ENCODE peak calls at places on chromosomes 5 and 9, in five cellular contexts. F is H9, H is trophoblast cell, O is mesenchymal stem cell, D is H1. Q is an unnamed sample.

GRCh38 chr9:89888233-89888632 is 283.4 kb downstream of the GADD45G start:
- DNase-seq in H (no peak), D (no peak), F (peak; percentile 13), O (no peak), Q (no peak)

GRCh38 chr5:124902097-124902821 is 155.8 kb upstream of the ZNF608 start:
- DNase-seq in H (no peak), O (peak; percentile 59), D (no peak), F (no peak), Q (no peak)

GRCh38 chr5:57303985-57304384 is 130.1 kb downstream of the GPBP1 start:
- DNase-seq in O (no peak), F (peak; percentile 60), H (no peak), D (no peak), Q (no peak)

GRCh38 chr5:1418238-1418920 is 26.9 kb downstream of the SLC6A3 start:
- DNase-seq in F (no peak), O (no peak), D (no peak), H (no peak), Q (no peak)

GRCh38 chr5:79229357-79230174 is 6.4 kb upstream of the JMY start:
- DNase-seq in H (peak; percentile 97), F (no peak), O (no peak), D (no peak), Q (no peak)

GRCh38 chr9:112754578-112754977 is 4.0 kb downstream of the SNX30 start:
- DNase-seq in D (no peak), H (no peak), F (no peak), O (no peak), Q (no peak)

GRCh38 chr9:6007770-6008168 is 7.7 kb downstream of the RANBP6 start:
- DNase-seq in O (peak; percentile 71), D (peak; percentile 85), F (peak; percentile 86), H (peak; percentile 52), Q (peak; percentile 89)

GRCh38 chr5:10797246-10797645 is 36.2 kb upstream of the DAP start:
- DNase-seq in O (peak; percentile 56), D (no peak), H (peak; percentile 15), F (no peak), Q (no peak)

GRCh38 chr5:131262953-131263541 is 806 bp upstream of the CDC42SE2 start:
- DNase-seq in O (no peak), H (peak; percentile 51), D (no peak), F (no peak), Q (no peak)

GRCh38 chr9:19229725-19230355 is 653 bp upstream of the DENND4C start:
- DNase-seq in H (peak; percentile 86), D (peak; percentile 90), O (peak; percentile 68), F (peak; percentile 76), Q (no peak)

GRCh38 chr9:26132913-26133312 is 454.7 kb upstream of the TUSC1 start:
- DNase-seq in O (no peak), H (no peak), D (no peak), F (no peak), Q (no peak)

GRCh38 chr9:728535-728934 is 113.0 kb upstream of the DMRT1 start:
- DNase-seq in O (no peak), H (no peak), F (no peak), D (no peak), Q (no peak)

DNA sequence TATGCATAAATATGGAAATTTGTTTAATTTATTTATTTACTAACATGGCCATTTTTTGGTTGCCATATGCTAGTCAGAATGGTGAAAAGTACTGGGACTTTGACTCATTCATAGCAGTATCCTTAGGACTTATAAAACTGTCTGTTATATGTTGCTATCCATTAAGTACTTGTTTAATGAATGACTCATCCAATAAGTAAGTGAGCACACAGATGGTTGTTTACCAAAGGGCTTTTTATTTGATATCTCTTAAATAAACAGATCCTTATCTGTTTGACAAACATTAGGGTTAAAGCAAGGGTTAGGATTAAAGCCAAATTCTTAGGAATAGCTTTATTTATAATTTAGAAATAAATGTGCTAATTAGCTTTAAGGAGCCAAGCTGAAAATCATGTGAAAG is 183.4 kb downstream of the FBXO4 start:
- DNase-seq in F (no peak), O (peak; percentile 17), D (no peak), H (no peak), Q (no peak)
- H3K4ac ChIP-seq in F (no peak overlapping the region), O (no peak overlapping the region), D (no peak overlapping the region), H (no peak overlapping the region), Q (no peak overlapping the region)

DNA sequence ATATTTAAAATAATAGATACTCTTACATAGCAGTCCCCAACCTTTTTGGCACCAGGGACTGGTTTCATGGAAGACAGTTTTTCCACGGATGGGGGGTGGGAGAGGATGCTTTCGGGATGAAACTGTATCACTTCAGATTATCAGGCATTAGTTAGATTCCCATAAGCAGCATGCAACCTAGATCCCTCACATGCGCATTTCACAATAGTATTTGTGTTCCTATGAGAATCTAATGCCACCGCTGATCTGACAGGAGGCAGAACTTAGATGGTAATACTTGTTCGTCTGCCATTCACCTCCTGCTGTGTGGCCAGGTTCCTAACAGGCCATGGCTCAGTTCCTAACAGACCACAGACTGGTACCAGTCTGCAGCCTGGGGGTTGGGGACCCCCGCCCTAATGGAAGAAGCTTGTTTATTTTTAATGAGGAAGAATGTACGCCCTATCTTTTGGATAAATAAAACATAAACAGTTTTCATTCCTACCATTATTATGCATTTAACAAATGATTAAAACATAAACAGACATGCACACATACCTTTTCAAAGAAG is 187.7 kb downstream of the ZSWIM6 start:
- DNase-seq in O (peak; percentile 6), H (no peak), D (no peak), F (no peak), Q (no peak)
- H2BK5ac ChIP-seq in O (no peak overlapping the region), H (no peak overlapping the region), D (no peak overlapping the region), F (no peak overlapping the region), Q (no peak overlapping the region)

DNA sequence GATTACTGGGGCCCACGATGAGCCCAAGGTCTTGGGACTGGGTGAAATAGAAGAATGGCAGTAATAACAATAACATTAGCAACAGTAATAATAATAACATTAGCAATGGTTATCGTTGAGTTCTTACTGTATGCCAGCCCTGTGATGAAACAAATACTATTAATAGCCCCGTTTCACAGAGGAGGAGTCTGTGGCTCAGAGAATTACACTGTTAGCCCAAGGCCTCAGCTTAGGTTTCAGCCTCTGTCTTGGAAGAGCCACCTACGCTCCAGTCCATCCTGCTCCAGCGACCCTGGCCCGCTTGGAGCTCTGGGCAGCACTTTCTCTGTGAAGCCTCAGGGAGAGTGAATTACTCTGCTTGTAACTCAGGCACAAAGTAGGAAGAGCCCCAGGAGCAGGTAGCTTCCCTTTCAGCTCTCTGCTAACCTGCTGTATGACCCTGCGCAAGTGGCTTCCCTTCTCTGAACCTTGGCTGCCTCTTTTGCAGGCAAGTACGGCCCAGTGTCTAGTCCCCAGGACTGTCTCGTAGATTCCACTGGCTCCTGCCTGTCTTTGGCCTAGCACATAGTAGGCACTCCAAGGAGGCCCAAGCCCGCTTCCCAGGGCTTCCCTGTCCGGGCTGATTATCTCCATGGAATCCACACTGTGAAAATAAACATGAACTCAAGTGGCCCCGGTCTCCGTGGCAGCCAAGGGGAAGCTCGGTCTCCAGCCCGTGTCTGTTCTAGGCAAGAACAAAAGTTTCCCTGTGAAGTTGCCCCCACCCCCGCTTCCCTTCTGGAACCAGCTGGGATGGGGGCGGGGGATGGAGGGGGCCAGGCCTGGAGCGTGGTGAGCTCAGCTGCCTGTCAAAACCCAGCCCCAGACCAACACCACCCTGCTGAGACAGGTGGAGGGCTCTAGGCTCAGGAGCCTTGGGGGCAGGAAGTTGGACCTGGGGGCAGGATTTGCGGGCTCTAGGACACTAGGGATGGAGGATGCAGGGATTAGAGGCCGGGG is 26.2 kb upstream of the LMX1B start:
- DNase-seq in O (peak; percentile 64), F (no peak), H (no peak), D (no peak), Q (no peak)
- H2BK12ac ChIP-seq in O (no peak overlapping the region), F (no peak overlapping the region), H (no peak overlapping the region), D (peak overlapping the region; percentile 50), Q (no peak overlapping the region)

GRCh38 chr5:135833961-135834638 is 363 bp upstream of the SLC25A48 start:
- DNase-seq in D (peak; percentile 42), O (peak; percentile 44), H (no peak), F (no peak), Q (no peak)

GRCh38 chr5:135835766-135836165 is 1.3 kb downstream of the SLC25A48 start:
- DNase-seq in F (no peak), H (no peak), O (no peak), D (peak; percentile 38), Q (no peak)

GRCh38 chr5:135832941-135833340 is 1.5 kb upstream of the SLC25A48 start:
- DNase-seq in O (no peak), H (no peak), D (peak; percentile 33), F (no peak), Q (no peak)

GRCh38 chr5:135833521-135833920 is 942 bp upstream of the SLC25A48 start:
- DNase-seq in H (no peak), O (no peak), D (no peak), F (peak; percentile 21), Q (no peak)

GRCh38 chr5:135834639-135835529 is at the start of gene SLC25A48:
- DNase-seq in F (peak; percentile 89), O (no peak), H (peak; percentile 63), D (peak; percentile 88), Q (peak; percentile 71)
- H3K4ac ChIP-seq in F (no peak within 1 kb of the TSS), O (no peak within 1 kb of the TSS), H (no peak within 1 kb of the TSS), D (no peak within 1 kb of the TSS), Q (no peak within 1 kb of the TSS)

DNA sequence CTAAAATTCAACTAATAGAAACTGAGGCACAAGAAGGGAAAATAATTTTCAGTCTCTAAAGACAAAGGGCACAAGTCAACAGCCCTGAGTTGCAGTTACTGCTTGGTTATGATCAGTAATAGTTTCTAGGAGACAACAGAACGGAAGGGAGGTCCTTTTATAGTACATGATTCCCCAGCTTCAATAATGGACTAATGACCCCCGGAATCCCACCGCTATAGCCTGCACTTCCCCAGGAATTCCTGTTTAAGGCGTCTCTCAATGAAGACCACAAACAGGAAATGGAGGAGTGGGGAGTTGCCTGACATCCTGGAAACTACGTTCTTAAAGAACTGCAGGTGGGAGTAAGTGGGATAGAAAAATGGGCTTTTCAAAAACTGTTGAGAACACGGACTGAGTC is 60.6 kb downstream of the DIAPH1 start:
- DNase-seq in O (peak; percentile 14), F (peak; percentile 32), D (no peak), H (no peak), Q (no peak)
- H2BK5ac ChIP-seq in O (no peak overlapping the region), F (no peak overlapping the region), D (no peak overlapping the region), H (peak overlapping the region; percentile 76), Q (no peak overlapping the region)

GRCh38 chr5:181111010-181111409 is 20.0 kb downstream of the OR2V1 start:
- DNase-seq in H (no peak), F (no peak), O (no peak), D (no peak), Q (no peak)
- H2BK12ac ChIP-seq in H (no peak overlapping the region), F (no peak overlapping the region), O (no peak overlapping the region), D (no peak overlapping the region), Q (no peak overlapping the region)

DNA sequence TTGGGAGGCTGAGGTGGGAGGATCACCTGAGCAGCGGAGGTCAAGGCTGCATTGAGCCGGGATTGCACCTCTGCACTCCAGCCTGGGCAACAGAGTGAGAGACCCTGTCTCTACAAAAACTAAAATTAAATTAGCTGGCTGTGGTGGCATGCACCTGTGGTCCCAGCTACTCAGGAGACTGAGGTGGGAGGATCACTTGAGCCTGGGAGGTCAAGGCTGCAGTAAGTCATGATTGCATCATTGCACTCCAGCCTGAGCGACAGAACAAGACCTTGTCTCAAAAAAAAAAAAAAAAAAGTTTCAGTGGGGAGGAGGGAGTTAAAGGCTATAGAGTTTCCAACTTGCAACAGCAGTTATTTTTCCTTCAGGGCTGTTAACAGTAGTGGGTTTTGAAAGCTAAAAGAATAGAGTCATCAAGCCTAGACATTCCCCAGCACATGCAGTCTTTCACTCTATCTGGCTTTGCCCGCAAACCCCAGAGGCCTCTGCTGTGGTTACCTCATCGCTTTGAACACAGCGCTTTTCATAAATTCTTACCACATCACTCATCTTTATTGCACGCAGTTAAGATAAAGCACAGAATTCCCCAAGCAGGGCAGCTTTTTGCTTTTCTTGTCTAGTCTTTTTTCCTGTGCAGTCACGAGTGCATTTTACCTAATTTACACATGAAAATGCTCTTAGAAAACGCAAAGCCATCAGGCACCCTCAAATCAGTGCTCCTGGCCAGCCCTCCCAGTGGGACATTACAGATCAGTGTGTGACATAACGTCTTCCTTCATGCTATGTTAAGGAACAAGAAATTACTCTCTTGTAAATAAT is 8.7 kb upstream of the SLC2A8 start:
- DNase-seq in D (no peak), F (no peak), O (peak; percentile 97), H (peak; percentile 99), Q (no peak)
- H3K4ac ChIP-seq in D (no peak overlapping the region), F (no peak overlapping the region), O (no peak overlapping the region), H (no peak overlapping the region), Q (no peak overlapping the region)